ENCODE peak calls at places on chromosomes 5 and 9, in six cellular contexts. One of them, this sample, is unnamed.

GRCh38 chr5:65394078-65394477 is 87.6 kb downstream of the ADAMTS6 start:
- DNase-seq in fibroblast of lung: peak
- DNase-seq in GM23338: no peak
- DNase-seq in AG10803: peak
- DNase-seq in K562: no peak
- DNase-seq in fibroblast of the aortic adventitia: peak
- DNase-seq in this sample: no peak

GRCh38 chr5:93831449-93831848 is 90.0 kb upstream of the POU5F2 start:
- DNase-seq in fibroblast of lung: peak
- DNase-seq in GM23338: no peak
- DNase-seq in AG10803: peak
- DNase-seq in K562: no peak
- DNase-seq in fibroblast of the aortic adventitia: peak
- DNase-seq in this sample: peak

GRCh38 chr5:113371788-113372196 is 63.0 kb downstream of the TSSK1B start:
- DNase-seq in fibroblast of lung: no peak
- DNase-seq in GM23338: no peak
- DNase-seq in AG10803: no peak
- DNase-seq in K562: no peak
- DNase-seq in fibroblast of the aortic adventitia: peak
- DNase-seq in this sample: no peak

GRCh38 chr9:128072144-128073021 is 4.4 kb downstream of the SLC25A25 start:
- DNase-seq in fibroblast of lung: peak
- DNase-seq in GM23338: no peak
- DNase-seq in AG10803: peak
- DNase-seq in K562: no peak
- DNase-seq in fibroblast of the aortic adventitia: peak
- DNase-seq in this sample: no peak

GRCh38 chr9:87389936-87390335 is 107.7 kb upstream of the DAPK1 start:
- DNase-seq in fibroblast of lung: no peak
- DNase-seq in GM23338: no peak
- DNase-seq in AG10803: peak
- DNase-seq in K562: no peak
- DNase-seq in fibroblast of the aortic adventitia: no peak
- DNase-seq in this sample: no peak

GRCh38 chr5:159456261-159456660 is 126.0 kb upstream of the IL12B start:
- DNase-seq in fibroblast of lung: no peak
- DNase-seq in GM23338: no peak
- DNase-seq in AG10803: no peak
- DNase-seq in K562: no peak
- DNase-seq in fibroblast of the aortic adventitia: no peak
- DNase-seq in this sample: no peak

GRCh38 chr9:22119537-22120167 is 110.5 kb upstream of the CDKN2B start:
- DNase-seq in fibroblast of lung: peak
- DNase-seq in GM23338: peak
- DNase-seq in AG10803: peak
- DNase-seq in K562: no peak
- DNase-seq in fibroblast of the aortic adventitia: peak
- DNase-seq in this sample: peak

GRCh38 chr9:111287127-111287526 is 42.9 kb downstream of the OR2K2 start:
- DNase-seq in fibroblast of lung: peak
- DNase-seq in GM23338: peak
- DNase-seq in AG10803: peak
- DNase-seq in K562: no peak
- DNase-seq in fibroblast of the aortic adventitia: peak
- DNase-seq in this sample: no peak

GRCh38 chr5:113917997-113918396 is 404.5 kb downstream of the YTHDC2 start:
- DNase-seq in fibroblast of lung: no peak
- DNase-seq in GM23338: peak
- DNase-seq in AG10803: no peak
- DNase-seq in K562: no peak
- DNase-seq in fibroblast of the aortic adventitia: no peak
- DNase-seq in this sample: no peak

GRCh38 chr5:13250450-13251291 is 693.8 kb downstream of the DNAH5 start:
- DNase-seq in fibroblast of lung: no peak
- DNase-seq in GM23338: peak
- DNase-seq in AG10803: peak
- DNase-seq in K562: peak
- DNase-seq in fibroblast of the aortic adventitia: peak
- DNase-seq in this sample: no peak

GRCh38 chr5:31965227-31965626 is 208.9 kb downstream of the GOLPH3 start:
- DNase-seq in fibroblast of lung: no peak
- DNase-seq in GM23338: peak
- DNase-seq in AG10803: no peak
- DNase-seq in K562: no peak
- DNase-seq in fibroblast of the aortic adventitia: no peak
- DNase-seq in this sample: no peak

GRCh38 chr5:21094619-21095018 is 1106.6 kb upstream of the CDH18 start:
- DNase-seq in fibroblast of lung: no peak
- DNase-seq in GM23338: no peak
- DNase-seq in AG10803: no peak
- DNase-seq in K562: no peak
- DNase-seq in fibroblast of the aortic adventitia: no peak
- DNase-seq in this sample: no peak

GRCh38 chr5:156051972-156052371 is 275.0 kb upstream of the SGCD start:
- DNase-seq in fibroblast of lung: no peak
- DNase-seq in GM23338: peak
- DNase-seq in AG10803: no peak
- DNase-seq in K562: no peak
- DNase-seq in fibroblast of the aortic adventitia: no peak
- DNase-seq in this sample: peak

GRCh38 chr9:114504341-114505186 is 709 bp downstream of the WHRN start:
- DNase-seq in fibroblast of lung: peak
- DNase-seq in GM23338: peak
- DNase-seq in AG10803: peak
- DNase-seq in K562: peak
- DNase-seq in fibroblast of the aortic adventitia: no peak
- DNase-seq in this sample: peak

GRCh38 chr5:92916036-92916435 is 665.0 kb downstream of the NR2F1-AS1 start:
- DNase-seq in fibroblast of lung: peak
- DNase-seq in GM23338: no peak
- DNase-seq in AG10803: peak
- DNase-seq in K562: no peak
- DNase-seq in fibroblast of the aortic adventitia: peak
- DNase-seq in this sample: no peak

GRCh38 chr9:135297716-135298075 is 181.9 kb upstream of the PPP1R26 start:
- DNase-seq in fibroblast of lung: no peak
- DNase-seq in GM23338: no peak
- DNase-seq in AG10803: no peak
- DNase-seq in K562: no peak
- DNase-seq in fibroblast of the aortic adventitia: no peak
- DNase-seq in this sample: no peak

GRCh38 chr5:152676177-152676576 is 271.1 kb upstream of the NMUR2 start:
- DNase-seq in fibroblast of lung: no peak
- DNase-seq in GM23338: no peak
- DNase-seq in AG10803: no peak
- DNase-seq in K562: no peak
- DNase-seq in fibroblast of the aortic adventitia: no peak
- DNase-seq in this sample: no peak

GRCh38 chr9:133938086-133938485 is 54.0 kb downstream of the VAV2 start:
- DNase-seq in fibroblast of lung: no peak
- DNase-seq in GM23338: no peak
- DNase-seq in AG10803: no peak
- DNase-seq in K562: no peak
- DNase-seq in fibroblast of the aortic adventitia: no peak
- DNase-seq in this sample: no peak
- H3K4me3 ChIP-seq in fibroblast of lung: no peak
- H3K4me3 ChIP-seq in GM23338: no peak
- H3K4me3 ChIP-seq in AG10803: no peak
- H3K4me3 ChIP-seq in K562: no peak
- H3K4me3 ChIP-seq in fibroblast of the aortic adventitia: no peak
- H3K4me3 ChIP-seq in this sample: no peak

GRCh38 chr5:135615171-135615570 is 36.4 kb upstream of the CXCL14 start:
- DNase-seq in fibroblast of lung: no peak
- DNase-seq in GM23338: peak
- DNase-seq in AG10803: no peak
- DNase-seq in K562: no peak
- DNase-seq in fibroblast of the aortic adventitia: no peak
- DNase-seq in this sample: no peak
- H3K4me3 ChIP-seq in fibroblast of lung: no peak
- H3K4me3 ChIP-seq in GM23338: peak
- H3K4me3 ChIP-seq in AG10803: no peak
- H3K4me3 ChIP-seq in K562: no peak
- H3K4me3 ChIP-seq in fibroblast of the aortic adventitia: no peak
- H3K4me3 ChIP-seq in this sample: no peak

DNA sequence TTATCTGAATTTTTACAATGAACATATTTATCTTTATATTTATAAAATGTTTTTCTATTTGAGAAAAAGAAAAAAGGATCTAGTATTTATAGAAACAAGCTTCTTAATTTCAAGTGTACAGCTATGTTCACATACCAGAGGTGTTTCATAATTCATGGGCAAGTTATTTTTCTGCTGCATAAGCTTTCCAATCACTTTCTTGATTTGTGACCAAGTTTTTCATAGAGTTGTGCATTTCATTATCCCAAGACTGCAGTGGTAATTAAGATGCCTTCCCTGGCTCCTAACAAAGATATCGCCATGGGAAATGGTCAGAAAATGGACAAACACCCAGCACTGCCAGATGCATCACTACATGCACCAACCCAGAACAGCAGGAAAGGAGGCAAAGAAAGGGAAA is 124.6 kb downstream of the GNAQ start:
- DNase-seq in fibroblast of lung: peak
- DNase-seq in GM23338: no peak
- DNase-seq in AG10803: peak
- DNase-seq in K562: no peak
- DNase-seq in fibroblast of the aortic adventitia: no peak
- DNase-seq in this sample: no peak
- H3K4me3 ChIP-seq in fibroblast of lung: no peak
- H3K4me3 ChIP-seq in GM23338: no peak
- H3K4me3 ChIP-seq in AG10803: no peak
- H3K4me3 ChIP-seq in K562: no peak
- H3K4me3 ChIP-seq in fibroblast of the aortic adventitia: no peak
- H3K4me3 ChIP-seq in this sample: no peak

DNA sequence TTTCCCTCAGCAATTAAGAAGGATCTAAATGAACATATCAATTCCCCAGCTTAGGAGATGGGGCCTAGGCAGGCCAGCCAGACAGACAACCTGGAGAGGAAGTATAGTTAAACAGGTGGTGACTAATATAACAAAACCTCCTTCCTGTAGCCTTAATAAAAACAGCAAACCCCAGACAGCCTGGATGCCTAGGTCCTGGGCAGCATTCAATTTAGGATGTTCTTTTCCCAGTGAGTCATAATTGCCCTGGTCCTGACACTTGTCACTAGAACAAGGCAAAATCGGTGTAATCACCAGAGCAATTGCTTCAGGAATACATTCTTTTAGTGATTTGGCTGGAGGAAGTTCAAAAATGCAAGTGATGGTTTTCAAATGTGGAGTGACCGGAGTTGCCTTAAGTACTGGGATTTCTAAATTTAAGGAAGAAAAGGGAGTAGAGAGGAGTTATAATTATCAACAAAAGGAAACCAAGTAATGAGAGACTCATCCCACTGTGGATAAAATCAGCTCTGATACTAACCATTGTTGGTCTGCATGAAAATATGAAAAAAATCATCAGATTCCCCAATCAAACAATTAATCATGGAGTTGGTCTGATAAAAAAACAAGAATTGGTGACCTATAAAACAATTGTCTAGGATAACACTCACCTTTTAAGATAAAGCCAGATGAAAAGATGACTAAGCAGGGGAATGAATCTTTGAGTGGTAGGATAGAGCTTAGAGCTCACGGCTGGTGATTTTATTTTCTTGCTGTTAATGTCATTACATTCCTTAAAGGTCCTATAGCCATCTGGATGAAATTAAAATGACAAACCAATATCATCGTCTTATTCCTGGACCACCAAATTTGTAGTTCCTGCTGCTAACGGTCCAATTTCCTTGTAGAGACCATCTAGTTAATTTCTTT is 39.0 kb upstream of the TARS1 start:
- DNase-seq in fibroblast of lung: peak
- DNase-seq in GM23338: no peak
- DNase-seq in AG10803: peak
- DNase-seq in K562: no peak
- DNase-seq in fibroblast of the aortic adventitia: peak
- DNase-seq in this sample: no peak
- H3K4me3 ChIP-seq in fibroblast of lung: no peak
- H3K4me3 ChIP-seq in GM23338: no peak
- H3K4me3 ChIP-seq in AG10803: no peak
- H3K4me3 ChIP-seq in K562: no peak
- H3K4me3 ChIP-seq in fibroblast of the aortic adventitia: no peak
- H3K4me3 ChIP-seq in this sample: no peak

GRCh38 chr9:38285236-38285635 is 107.3 kb upstream of the ALDH1B1 start:
- DNase-seq in fibroblast of lung: no peak
- DNase-seq in GM23338: no peak
- DNase-seq in AG10803: no peak
- DNase-seq in K562: no peak
- DNase-seq in fibroblast of the aortic adventitia: no peak
- DNase-seq in this sample: no peak
- H3K4me3 ChIP-seq in fibroblast of lung: no peak
- H3K4me3 ChIP-seq in GM23338: no peak
- H3K4me3 ChIP-seq in AG10803: no peak
- H3K4me3 ChIP-seq in K562: no peak
- H3K4me3 ChIP-seq in fibroblast of the aortic adventitia: no peak
- H3K4me3 ChIP-seq in this sample: no peak